ENCODE peak calls at places on chromosomes 7 and 10, in six cellular contexts. Z is cardiac muscle cell; V is astrocyte of the cerebellum; H is CD4-positive, alpha-beta T cell; F is AG04450; K is adrenal gland. P is an unnamed sample.

GRCh38 chr7:105996860-105997737 is 34.0 kb downstream of the CDHR3 start:
- DNase-seq in Z (no peak), V (no peak), H (no peak), F (no peak), K (no peak), P (no peak)

GRCh38 chr7:136953386-136953785 is 84.9 kb downstream of the CHRM2 start:
- DNase-seq in Z (peak), V (peak), H (no peak), F (peak), K (no peak), P (no peak)

GRCh38 chr7:29859491-29860180 is 53.3 kb downstream of the WIPF3 start:
- DNase-seq in Z (peak), V (no peak), H (no peak), F (no peak), K (no peak), P (no peak)

GRCh38 chr7:78435355-78435754 is 636.8 kb downstream of the PHTF2 start:
- DNase-seq in Z (no peak), V (no peak), H (no peak), F (no peak), K (no peak), P (no peak)

GRCh38 chr10:81696609-81697388 is 178.2 kb upstream of the NRG3 start:
- DNase-seq in Z (no peak), V (no peak), H (no peak), F (no peak), K (no peak), P (no peak)

GRCh38 chr10:133032231-133032630 is 55.5 kb upstream of the ADGRA1 start:
- DNase-seq in Z (no peak), V (no peak), H (no peak), F (no peak), K (no peak), P (no peak)

GRCh38 chr7:2728309-2729042 is 40.5 kb downstream of the AMZ1 start:
- DNase-seq in Z (no peak), V (no peak), H (no peak), F (no peak), K (no peak), P (no peak)

GRCh38 chr10:95404864-95405263 is 114.1 kb upstream of the PDLIM1 start:
- DNase-seq in Z (no peak), V (no peak), H (no peak), F (no peak), K (no peak), P (no peak)

GRCh38 chr10:126216221-126216701 is 172.0 kb downstream of the ADAM12 start:
- DNase-seq in Z (no peak), V (no peak), H (no peak), F (no peak), K (no peak), P (no peak)

GRCh38 chr7:74401137-74401859 is 52.4 kb upstream of the GTF2IRD1 start:
- DNase-seq in Z (peak), V (peak), H (peak), F (no peak), K (peak), P (peak)

GRCh38 chr10:29392376-29393021 is 103.6 kb downstream of the LYZL1 start:
- DNase-seq in Z (peak), V (no peak), H (peak), F (no peak), K (no peak), P (peak)

GRCh38 chr7:47724335-47724982 is 142.5 kb upstream of the TNS3 start:
- DNase-seq in Z (peak), V (peak), H (no peak), F (peak), K (no peak), P (no peak)

DNA sequence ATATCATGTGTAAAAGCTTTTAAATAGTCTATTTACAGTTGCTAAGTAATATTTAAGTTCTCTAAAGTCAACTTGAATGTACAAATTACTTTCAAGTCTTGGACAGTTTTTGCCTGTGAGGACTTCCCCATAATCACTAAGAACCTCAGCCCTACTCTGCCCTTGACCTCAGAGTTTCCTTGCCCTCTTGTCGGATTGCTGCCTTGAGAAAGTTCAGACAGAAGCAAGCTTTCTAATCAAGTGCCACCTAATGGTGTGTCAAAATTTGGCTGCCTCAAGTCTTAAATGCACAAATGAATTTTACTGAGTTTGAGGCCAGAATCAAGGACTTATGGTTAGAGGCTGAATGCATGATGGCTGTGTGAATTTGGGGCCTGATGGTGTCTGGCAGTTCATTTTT is 88.3 kb upstream of the KAT6B start:
- DNase-seq in Z (peak), V (no peak), H (no peak), F (no peak), K (no peak), P (no peak)
- TF ChIP-seq CTCF in Z (no peak), V (no peak), H (no peak), F (no peak), K (no peak), P (no peak)

GRCh38 chr7:125055376-125055775 is 125.8 kb upstream of the POT1 start:
- DNase-seq in Z (no peak), V (no peak), H (no peak), F (no peak), K (no peak), P (no peak)

GRCh38 chr7:125059861-125060456 is 130.3 kb upstream of the POT1 start:
- DNase-seq in Z (peak), V (peak), H (no peak), F (no peak), K (no peak), P (no peak)

GRCh38 chr7:125061776-125062397 is 132.3 kb upstream of the POT1 start:
- DNase-seq in Z (peak), V (peak), H (no peak), F (no peak), K (no peak), P (no peak)

GRCh38 chr7:125057974-125058373 is 128.3 kb upstream of the POT1 start:
- DNase-seq in Z (no peak), V (no peak), H (no peak), F (no peak), K (no peak), P (no peak)
- TF ChIP-seq CTCF in Z (no peak), V (no peak), H (no peak), F (no peak), K (no peak), P (no peak)

GRCh38 chr7:142405122-142405765 is 147.4 kb upstream of the PRSS58 start:
- DNase-seq in Z (peak), V (no peak), H (no peak), F (no peak), K (no peak), P (no peak)
- TF ChIP-seq CTCF in Z (no peak), V (no peak), H (no peak), F (peak), K (no peak), P (no peak)

DNA sequence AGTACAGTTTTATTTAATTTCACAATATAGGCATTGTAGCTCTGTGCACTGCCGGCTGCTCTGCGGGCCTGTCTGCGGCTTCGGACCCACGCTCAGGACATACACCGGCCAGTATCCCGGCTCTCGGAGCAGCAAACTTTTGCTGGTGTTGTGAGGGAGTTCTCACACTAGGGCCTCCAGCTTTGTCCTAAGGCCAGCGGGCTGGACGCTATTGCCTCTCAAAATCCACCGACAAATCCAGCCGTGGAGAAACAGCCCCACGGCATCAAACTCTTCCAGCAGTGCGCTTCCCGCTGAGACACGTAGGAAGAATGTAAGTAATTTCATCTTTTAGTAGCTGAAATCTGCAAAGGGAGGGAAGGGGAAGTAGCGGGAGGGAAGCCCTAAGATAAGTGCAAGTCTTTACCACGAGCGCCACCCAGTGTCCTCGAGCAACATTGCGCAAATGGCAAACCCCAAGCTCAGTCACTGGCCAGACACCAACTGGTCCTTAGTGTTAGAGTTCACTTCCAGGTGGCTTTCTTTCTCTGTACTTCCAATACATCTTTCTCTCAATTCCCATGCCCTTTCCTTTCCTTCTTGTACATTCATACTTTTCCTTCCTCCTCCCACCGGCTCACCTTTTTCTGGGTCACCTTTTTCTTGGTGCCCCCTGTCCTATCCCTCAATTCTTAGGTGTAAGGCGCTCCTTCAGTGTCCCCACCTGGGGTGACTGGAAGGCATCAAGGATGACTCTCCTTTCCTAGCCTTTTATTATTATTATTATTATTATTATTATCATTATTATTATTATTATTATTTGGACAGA is 3.0 kb upstream of the DLX5 start:
- DNase-seq in Z (peak), V (peak), H (peak), F (peak), K (peak), P (no peak)
- TF ChIP-seq CTCF in Z (peak), V (peak), H (peak), F (peak), K (peak), P (peak)

GRCh38 chr10:83607959-83608745 is 531.2 kb upstream of the GHITM start:
- DNase-seq in Z (peak), V (peak), H (no peak), F (no peak), K (no peak), P (no peak)
- TF ChIP-seq CTCF in Z (no peak), V (no peak), H (no peak), F (no peak), K (no peak), P (peak)

GRCh38 chr7:55690-56248 is 136.6 kb upstream of the FAM20C start:
- DNase-seq in Z (no peak), V (no peak), H (no peak), F (no peak), K (no peak), P (no peak)

GRCh38 chr7:54615-55014 is 137.8 kb upstream of the FAM20C start:
- DNase-seq in Z (no peak), V (no peak), H (no peak), F (no peak), K (no peak), P (no peak)

GRCh38 chr7:53531-53930 is 138.8 kb upstream of the FAM20C start:
- DNase-seq in Z (no peak), V (no peak), H (no peak), F (no peak), K (no peak), P (no peak)

GRCh38 chr7:52100-52499 is 140.3 kb upstream of the FAM20C start:
- DNase-seq in Z (no peak), V (no peak), H (no peak), F (no peak), K (no peak), P (no peak)

DNA sequence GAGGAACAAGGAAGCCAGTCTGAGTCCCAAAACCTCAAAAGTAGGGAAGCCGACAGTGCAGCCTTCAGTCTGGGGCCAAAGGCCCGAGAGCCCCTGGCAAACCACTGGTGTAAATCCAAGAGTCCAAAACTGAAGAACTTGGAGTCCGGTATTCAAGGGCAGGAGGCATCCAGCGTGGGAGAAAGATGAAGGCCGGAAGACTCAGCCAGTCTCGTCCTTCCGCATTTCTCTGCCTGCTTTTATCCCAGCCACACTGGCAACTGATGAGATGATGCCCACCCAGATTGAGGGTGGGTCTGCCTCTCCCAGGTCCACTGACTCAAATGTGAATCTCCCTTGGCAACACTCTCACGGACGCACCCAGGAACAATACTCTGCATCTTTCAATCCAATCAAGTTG is 140.7 kb upstream of the FAM20C start:
- DNase-seq in Z (no peak), V (no peak), H (no peak), F (no peak), K (no peak), P (peak)
- TF ChIP-seq CTCF in Z (no peak), V (no peak), H (no peak), F (no peak), K (no peak), P (no peak)

DNA sequence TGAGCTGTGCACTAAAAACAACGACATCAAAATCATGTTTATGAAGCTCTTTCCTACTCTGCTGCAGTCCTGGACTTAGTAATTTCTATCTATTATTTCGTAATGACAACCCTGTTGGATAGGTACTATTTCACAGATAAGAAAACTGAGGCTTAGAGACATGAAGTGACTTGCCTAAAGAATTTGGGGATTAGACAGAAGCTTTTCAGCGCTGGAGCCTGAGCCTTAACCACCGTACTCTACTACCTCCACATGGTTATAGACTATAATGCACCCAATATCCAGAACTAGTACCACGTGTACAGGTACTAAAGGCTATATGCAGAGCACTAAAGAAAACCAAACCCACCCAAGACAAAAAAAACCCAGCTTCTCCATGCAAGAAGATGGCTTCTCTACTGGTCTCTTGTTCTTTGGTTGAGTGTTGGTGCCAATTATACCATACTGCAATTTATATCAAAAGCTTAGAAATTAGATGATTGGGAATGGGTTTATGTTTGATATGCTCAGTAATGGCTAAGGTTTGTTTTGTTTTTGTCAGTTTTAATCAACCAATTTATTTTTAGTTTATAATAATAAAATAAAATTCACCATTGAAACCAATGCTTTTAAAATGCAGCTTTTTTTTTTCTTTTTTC is 6.5 kb upstream of the SNX10 start:
- DNase-seq in Z (no peak), V (no peak), H (no peak), F (no peak), K (no peak), P (no peak)
- TF ChIP-seq CTCF in Z (peak), V (no peak), H (peak), F (peak), K (no peak), P (no peak)